ENCODE peak calls at places on chromosomes 7 and 10, in seven cellular contexts. C is GM12878, O is H1, V is transverse colon, I is SK-N-SH, Y is stomach, D is K562. W is an unnamed sample.

GRCh38 chr10:132574783-132575319 is 37.3 kb downstream of the INPP5A start:
- DNase-seq in C (no peak), O (no peak), V (no peak), I (no peak), Y (no peak), D (no peak), W (no peak)

GRCh38 chr7:91242097-91242846 is 22.0 kb upstream of the FZD1 start:
- DNase-seq in C (no peak), O (no peak), V (no peak), I (no peak), Y (no peak), D (no peak), W (no peak)

GRCh38 chr7:7687800-7688199 is 30.6 kb downstream of the RPA3 start:
- DNase-seq in C (no peak), O (no peak), V (no peak), I (no peak), Y (no peak), D (no peak), W (no peak)

GRCh38 chr10:122875843-122876492 is 3.4 kb downstream of the FAM24B start:
- DNase-seq in C (no peak), O (peak), V (no peak), I (no peak), Y (no peak), D (no peak), W (no peak)

GRCh38 chr10:78876449-78876848 is 192.3 kb upstream of the ZMIZ1 start:
- DNase-seq in C (no peak), O (peak), V (no peak), I (no peak), Y (no peak), D (no peak), W (no peak)

GRCh38 chr7:95904099-95904498 is 131.7 kb downstream of the DYNC1I1 start:
- DNase-seq in C (no peak), O (no peak), V (no peak), I (no peak), Y (no peak), D (no peak), W (peak)

GRCh38 chr7:17299477-17299991 is 1.1 kb downstream of the AHR start:
- DNase-seq in C (no peak), O (no peak), V (peak), I (no peak), Y (no peak), D (no peak), W (peak)

GRCh38 chr10:72694476-72695369 is 2.8 kb downstream of the MCU start:
- DNase-seq in C (no peak), O (no peak), V (no peak), I (peak), Y (no peak), D (no peak), W (no peak)

GRCh38 chr7:2558620-2559282 is at the start of gene IQCE:
- DNase-seq in C (peak), O (peak), V (peak), I (peak), Y (peak), D (peak), W (peak)

GRCh38 chr7:91847881-91848599 is 32.5 kb downstream of the MTERF1 start:
- DNase-seq in C (no peak), O (no peak), V (no peak), I (no peak), Y (no peak), D (no peak), W (no peak)

GRCh38 chr7:106064836-106065559 is 47.1 kb downstream of the SYPL1 start:
- DNase-seq in C (no peak), O (no peak), V (peak), I (peak), Y (peak), D (no peak), W (peak)

GRCh38 chr10:86964061-86964846 is 4.0 kb upstream of the ADIRF start:
- DNase-seq in C (no peak), O (no peak), V (no peak), I (peak), Y (peak), D (no peak), W (no peak)

GRCh38 chr10:75639726-75640125 is 208.3 kb downstream of the LRMDA start:
- DNase-seq in C (no peak), O (no peak), V (no peak), I (no peak), Y (no peak), D (no peak), W (no peak)

GRCh38 chr10:3828404-3829192 is 43.6 kb upstream of the KLF6 start:
- DNase-seq in C (no peak), O (no peak), V (no peak), I (no peak), Y (no peak), D (peak), W (no peak)

GRCh38 chr7:20895563-20895962 is 108.9 kb upstream of the SP8 start:
- DNase-seq in C (no peak), O (no peak), V (no peak), I (no peak), Y (no peak), D (no peak), W (no peak)

GRCh38 chr7:36514289-36515243 is 124.9 kb downstream of the ANLN start:
- DNase-seq in C (no peak), O (no peak), V (no peak), I (peak), Y (no peak), D (no peak), W (no peak)

GRCh38 chr10:392705-393037 is 257.4 kb downstream of the ZMYND11 start:
- DNase-seq in C (no peak), O (no peak), V (no peak), I (no peak), Y (no peak), D (no peak), W (no peak)

GRCh38 chr7:54091322-54091721 is 450.9 kb upstream of the VSTM2A start:
- DNase-seq in C (no peak), O (no peak), V (no peak), I (no peak), Y (no peak), D (no peak), W (no peak)

GRCh38 chr7:25260862-25261454 is 32.7 kb upstream of the NPVF start:
- DNase-seq in C (no peak), O (no peak), V (no peak), I (no peak), Y (no peak), D (no peak), W (no peak)

GRCh38 chr10:129131439-129132122 is 335.5 kb upstream of the MGMT start:
- DNase-seq in C (no peak), O (no peak), V (no peak), I (no peak), Y (no peak), D (no peak), W (no peak)

GRCh38 chr7:36787933-36788378 is 63.7 kb upstream of the AOAH start:
- DNase-seq in C (peak), O (no peak), V (no peak), I (no peak), Y (no peak), D (no peak), W (peak)

GRCh38 chr10:93215312-93215711 is 141.6 kb downstream of the CYP26A1 start:
- DNase-seq in C (no peak), O (peak), V (no peak), I (no peak), Y (no peak), D (no peak), W (peak)

GRCh38 chr10:35372329-35372728 is 36.0 kb downstream of the CCNY start:
- DNase-seq in C (no peak), O (no peak), V (no peak), I (no peak), Y (no peak), D (no peak), W (no peak)

GRCh38 chr10:35378547-35379210 is 42.4 kb downstream of the CCNY start:
- DNase-seq in C (no peak), O (peak), V (no peak), I (no peak), Y (no peak), D (peak), W (no peak)

GRCh38 chr10:35379226-35380137 is 43.2 kb downstream of the CCNY start:
- DNase-seq in C (peak), O (peak), V (no peak), I (no peak), Y (no peak), D (peak), W (no peak)

GRCh38 chr10:35375091-35375765 is 38.9 kb downstream of the CCNY start:
- DNase-seq in C (no peak), O (peak), V (no peak), I (no peak), Y (no peak), D (no peak), W (no peak)

GRCh38 chr10:35377050-35377723 is 40.9 kb downstream of the CCNY start:
- DNase-seq in C (no peak), O (no peak), V (no peak), I (no peak), Y (no peak), D (no peak), W (no peak)
- TF ChIP-seq EP300 in C (no peak), O (no peak), V (no peak), I (no peak), Y (no peak), D (no peak), W (no peak)

GRCh38 chr7:220151-220841 is 27.9 kb downstream of the FAM20C start:
- DNase-seq in C (no peak), O (peak), V (no peak), I (peak), Y (no peak), D (peak), W (no peak)
- TF ChIP-seq POLR2AphosphoS5 in C (no peak), O (peak), V (no peak), I (no peak), Y (no peak), D (no peak), W (no peak)

DNA sequence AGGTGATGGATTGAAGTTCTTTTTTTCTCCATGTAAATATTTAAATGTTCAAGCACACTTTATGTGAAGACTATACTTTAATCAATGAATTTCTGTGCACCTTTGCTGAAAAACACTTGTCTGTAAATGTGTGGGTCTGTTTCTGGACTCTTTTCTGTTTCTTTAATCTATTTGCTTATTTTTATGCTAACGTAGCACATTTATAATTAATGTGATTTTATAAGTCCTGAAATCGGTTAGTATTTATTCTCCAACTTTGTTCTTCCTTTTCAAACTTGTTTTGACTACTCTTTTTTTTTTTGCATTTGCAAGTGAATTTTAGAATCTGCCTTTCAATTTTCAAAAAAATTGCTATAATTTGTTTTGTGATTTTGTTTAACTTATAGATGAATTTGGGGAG is 334.4 kb downstream of the ATRNL1 start:
- DNase-seq in C (no peak), O (no peak), V (no peak), I (no peak), Y (no peak), D (no peak), W (no peak)
- H3K27ac ChIP-seq in C (no peak), O (no peak), V (no peak), I (no peak), Y (no peak), D (no peak), W (no peak)

GRCh38 chr7:33876600-33877274 is 28.6 kb upstream of the BMPER start:
- DNase-seq in C (no peak), O (no peak), V (no peak), I (no peak), Y (no peak), D (no peak), W (peak)
- TF ChIP-seq EP300 in C (no peak), O (no peak), V (no peak), I (no peak), Y (no peak), D (no peak), W (no peak)

GRCh38 chr10:74103560-74104248 is 46.9 kb downstream of the AP3M1 start:
- DNase-seq in C (no peak), O (no peak), V (no peak), I (peak), Y (no peak), D (no peak), W (no peak)
- TF ChIP-seq POLR2AphosphoS5 in C (no peak), O (no peak), V (no peak), I (no peak), Y (no peak), D (no peak), W (no peak)

DNA sequence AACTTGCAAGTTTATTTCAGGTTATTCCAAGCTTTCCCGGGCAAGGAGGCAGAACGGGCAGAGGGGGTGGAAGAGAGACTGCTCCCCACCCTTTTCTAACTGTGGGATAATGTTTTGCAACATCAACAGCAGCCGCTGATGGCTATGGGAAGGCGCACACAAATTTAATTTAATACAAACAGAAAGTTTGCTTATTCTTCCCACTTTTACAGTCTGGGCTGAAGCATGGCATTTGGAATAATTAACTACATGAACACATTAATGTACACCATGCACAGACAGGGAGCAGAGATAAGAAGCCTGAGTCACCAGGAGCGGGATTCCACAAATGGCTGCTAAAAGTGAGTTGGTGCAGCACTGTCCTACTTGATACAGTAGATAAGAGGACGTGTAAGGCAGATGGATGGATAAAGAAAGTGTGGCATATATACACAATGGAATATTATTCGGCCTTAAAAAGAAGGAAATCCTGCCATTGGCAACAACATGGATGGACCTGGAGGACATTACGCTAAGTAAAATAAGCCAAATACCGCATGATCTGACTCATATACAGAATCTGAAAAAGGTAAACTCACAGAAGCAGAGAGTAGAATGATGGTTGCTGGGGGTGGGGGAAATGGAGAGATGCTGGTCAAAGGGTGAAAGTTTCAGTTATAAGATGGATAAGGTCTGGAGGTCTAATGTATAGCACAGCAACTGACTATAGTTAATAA is 36.5 kb downstream of the AFAP1L2 start:
- DNase-seq in C (no peak), O (no peak), V (no peak), I (peak), Y (no peak), D (no peak), W (no peak)
- H3K27ac ChIP-seq in C (no peak), O (no peak), V (peak), I (peak), Y (peak), D (no peak), W (peak)

DNA sequence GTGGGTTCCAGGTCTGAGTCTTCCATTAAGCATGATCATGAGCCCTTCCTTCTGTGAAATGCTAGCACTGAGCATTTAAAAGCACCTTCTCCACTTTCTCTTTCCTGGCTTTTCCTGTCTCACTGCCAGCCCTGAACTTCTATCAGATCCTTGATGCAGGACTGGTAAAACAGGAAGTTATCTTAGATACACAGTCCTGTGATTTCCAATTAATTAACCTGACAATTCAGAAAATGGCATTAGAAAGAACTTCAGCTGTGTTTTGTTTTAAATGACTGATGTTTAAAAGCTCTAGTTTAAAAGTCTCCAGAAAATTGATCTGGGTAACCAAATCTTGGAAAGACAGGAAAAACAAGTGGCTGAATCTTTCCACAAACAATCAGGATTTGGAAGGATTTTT is 79.0 kb upstream of the MACROH2A2 start:
- DNase-seq in C (no peak), O (no peak), V (no peak), I (no peak), Y (no peak), D (no peak), W (no peak)
- TF ChIP-seq EP300 in C (no peak), O (no peak), V (no peak), I (peak), Y (no peak), D (no peak), W (no peak)